ENCODE peak calls at places on chromosomes 3 and 15, in ten cellular contexts. B is cardiac fibroblast, Z is AG09309, R is AG04449, Y is AG04450, S is heart left ventricle, D is cardiac muscle cell, K is osteoblast, V is adrenal gland, C is suprapubic skin. L is an unnamed sample.

GRCh38 chr3:22835041-22835440 is 368.1 kb upstream of the UBE2E2 start:
- DNase-seq in V (no peak), S (no peak), R (no peak), B (no peak), D (no peak), Y (no peak), C (no peak), K (no peak), Z (no peak), L (peak)

GRCh38 chr3:111831840-111832239 is 27.2 kb upstream of the PHLDB2 start:
- DNase-seq in Y (no peak), C (no peak), R (no peak), V (no peak), B (peak), Z (no peak), S (no peak), D (no peak), K (no peak), L (no peak)

GRCh38 chr3:64489361-64490044 is 198.3 kb downstream of the ADAMTS9 start:
- DNase-seq in D (peak), R (no peak), Y (no peak), V (peak), B (peak), S (no peak), Z (no peak), C (no peak), K (no peak), L (no peak)

GRCh38 chr15:85886345-85886935 is 91.7 kb upstream of the KLHL25 start:
- DNase-seq in S (no peak), Y (no peak), B (no peak), V (no peak), C (no peak), Z (no peak), K (no peak), D (no peak), R (no peak), L (no peak)

GRCh38 chr3:30550246-30550645 is 56.2 kb upstream of the TGFBR2 start:
- DNase-seq in Z (no peak), S (no peak), R (no peak), Y (no peak), K (no peak), D (no peak), C (no peak), B (no peak), V (no peak), L (no peak)

GRCh38 chr3:176631175-176631574 is 566.1 kb downstream of the TBL1XR1 start:
- DNase-seq in Z (no peak), Y (no peak), R (no peak), K (no peak), D (no peak), S (no peak), V (no peak), C (no peak), B (no peak), L (peak)

GRCh38 chr3:170563712-170564423 is 22.0 kb downstream of the SLC7A14 start:
- DNase-seq in S (no peak), Z (peak), D (no peak), K (peak), R (no peak), Y (peak), B (peak), C (no peak), V (peak), L (no peak)

GRCh38 chr15:41790756-41791546 is 16.7 kb downstream of the MAPKBP1 start:
- DNase-seq in Z (no peak), B (peak), D (peak), R (no peak), V (peak), Y (no peak), C (no peak), K (peak), S (peak), L (no peak)

GRCh38 chr3:21826416-21826815 is 75.4 kb upstream of the ZNF385D start:
- DNase-seq in V (no peak), Z (no peak), B (peak), K (no peak), D (no peak), R (no peak), S (no peak), C (no peak), Y (no peak), L (no peak)

GRCh38 chr3:59782664-59783063 is 732.8 kb upstream of the CFAP20DC start:
- DNase-seq in S (no peak), R (no peak), C (no peak), K (no peak), D (no peak), V (no peak), Y (no peak), B (peak), Z (no peak), L (no peak)

GRCh38 chr3:183213941-183214612 is 39.0 kb upstream of the B3GNT5 start:
- DNase-seq in K (no peak), Y (no peak), Z (no peak), B (no peak), D (no peak), S (no peak), V (no peak), R (no peak), C (no peak), L (no peak)

GRCh38 chr3:112128843-112129727 is 4.0 kb downstream of the GCSAM start:
- DNase-seq in R (no peak), Z (peak), Y (peak), B (peak), V (no peak), D (no peak), K (no peak), C (no peak), S (no peak), L (no peak)

GRCh38 chr15:69244798-69245197 is 53.9 kb upstream of the PAQR5 start:
- DNase-seq in Y (no peak), R (no peak), S (no peak), D (no peak), B (no peak), Z (no peak), V (no peak), K (no peak), C (no peak), L (no peak)
- TF ChIP-seq CTCF in Y (no peak), R (no peak), S (no peak), D (no peak), B (no peak), Z (no peak), V (no peak), K (no peak), C (no peak), L (no peak)

DNA sequence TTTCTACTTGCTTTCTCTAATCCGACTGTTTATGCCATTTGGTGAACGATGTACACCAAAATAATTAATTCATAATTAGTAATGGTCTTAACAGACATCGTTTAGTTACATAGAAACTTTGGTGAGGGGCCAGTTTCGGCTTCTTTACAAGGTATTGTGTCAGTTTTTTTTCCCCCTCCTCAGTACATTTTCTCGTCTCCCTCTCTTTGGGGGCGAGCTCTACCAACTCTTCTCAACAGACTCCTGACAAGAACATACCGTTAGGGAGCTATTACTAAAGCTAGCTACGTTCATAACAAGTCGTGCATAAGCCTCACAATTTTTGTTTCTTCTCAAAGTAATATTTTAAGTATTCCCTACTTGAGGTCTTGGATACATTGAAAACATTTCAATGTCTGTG is 1.4 kb downstream of the U2SURP start:
- DNase-seq in Y (no peak), Z (no peak), S (no peak), C (no peak), K (no peak), V (no peak), B (no peak), D (no peak), R (no peak), L (no peak)
- H3K4me3 ChIP-seq in Y (peak), Z (peak), S (peak), C (peak), K (peak), V (peak), B (peak), D (peak), R (peak), L (peak)

GRCh38 chr3:42755681-42756578 is 17.1 kb downstream of the CCDC13 start:
- DNase-seq in D (peak), S (no peak), B (peak), Y (no peak), R (no peak), Z (no peak), C (no peak), K (no peak), V (peak), L (no peak)
- TF ChIP-seq CTCF in D (peak), S (peak), B (peak), Y (peak), R (peak), Z (peak), C (peak), K (peak), V (peak), L (peak)

GRCh38 chr15:32823750-32824149 is 105.9 kb downstream of the GREM1 start:
- DNase-seq in C (no peak), Z (no peak), R (no peak), V (no peak), Y (no peak), K (no peak), D (no peak), S (no peak), B (no peak), L (no peak)

GRCh38 chr15:32824777-32825176 is 107.0 kb downstream of the GREM1 start:
- DNase-seq in S (no peak), K (peak), V (no peak), B (peak), R (peak), C (no peak), Z (peak), Y (peak), D (no peak), L (peak)

GRCh38 chr15:32826685-32827084 is 108.9 kb downstream of the GREM1 start:
- DNase-seq in Y (no peak), C (no peak), B (no peak), S (no peak), R (no peak), D (no peak), K (no peak), V (no peak), Z (no peak), L (no peak)

GRCh38 chr15:32822739-32823138 is 104.9 kb downstream of the GREM1 start:
- DNase-seq in D (no peak), S (no peak), K (no peak), R (no peak), V (no peak), B (no peak), Y (no peak), C (no peak), Z (no peak), L (no peak)

DNA sequence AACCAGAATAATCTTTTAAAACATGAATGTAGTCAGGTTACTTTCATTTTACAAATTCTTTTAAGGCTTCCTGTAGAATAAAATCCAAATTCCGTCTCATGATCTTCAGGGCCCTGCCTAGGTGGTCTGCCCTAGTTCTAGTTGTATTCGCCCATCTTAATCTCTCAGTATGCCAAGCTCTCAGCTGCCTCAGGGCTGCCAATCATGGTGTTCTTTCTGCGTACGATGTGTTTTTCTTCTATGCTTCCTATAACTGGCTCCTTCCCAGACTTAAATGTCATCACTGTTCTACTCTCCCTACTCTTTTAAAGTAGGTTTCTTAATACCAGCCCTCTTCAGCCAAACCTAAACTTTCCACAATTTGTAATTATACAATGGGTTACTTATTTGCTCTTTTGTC is 107.4 kb downstream of the GREM1 start:
- DNase-seq in K (peak), B (peak), Z (no peak), V (no peak), R (no peak), S (no peak), C (no peak), Y (no peak), D (no peak), L (no peak)
- H3K4me3 ChIP-seq in K (peak), B (no peak), Z (no peak), V (no peak), R (no peak), S (no peak), C (no peak), Y (peak), D (no peak), L (no peak)

GRCh38 chr3:129196601-129197000 is 12.9 kb upstream of the CNBP start:
- DNase-seq in C (no peak), Y (no peak), V (no peak), B (no peak), D (no peak), Z (no peak), R (no peak), S (no peak), K (no peak), L (no peak)
- TF ChIP-seq CTCF in C (no peak), Y (no peak), V (no peak), B (no peak), D (no peak), Z (no peak), R (no peak), S (no peak), K (no peak), L (no peak)

GRCh38 chr15:70503073-70503745 is 260.1 kb downstream of the UACA start:
- DNase-seq in D (no peak), B (no peak), V (no peak), R (no peak), Z (no peak), Y (no peak), C (no peak), S (no peak), K (no peak), L (no peak)
- H3K4me3 ChIP-seq in D (no peak), B (no peak), V (no peak), R (no peak), Z (no peak), Y (no peak), C (no peak), S (no peak), K (no peak), L (no peak)

DNA sequence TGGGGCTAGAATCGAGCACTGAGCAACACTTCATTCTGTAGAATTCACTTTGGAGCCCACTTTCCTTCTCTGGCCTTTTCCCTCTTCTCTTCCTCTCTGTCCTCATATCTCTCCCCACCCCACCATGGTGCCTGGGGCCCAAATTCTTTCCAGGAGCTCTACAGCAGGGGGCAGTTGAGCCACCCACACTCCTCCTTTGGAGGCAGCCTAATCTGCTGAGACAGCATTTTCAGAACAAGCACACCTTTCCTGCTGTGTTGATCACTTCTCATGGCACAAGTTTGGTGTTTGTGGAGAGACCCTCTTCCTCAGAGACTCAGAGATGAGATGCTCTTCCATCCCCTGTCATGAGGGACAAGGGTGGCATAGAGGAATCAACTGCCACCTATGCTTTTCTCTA is 52.0 kb upstream of the PRR23C start:
- DNase-seq in R (no peak), K (no peak), C (peak), V (no peak), B (no peak), Y (no peak), D (no peak), S (no peak), Z (no peak), L (no peak)
- TF ChIP-seq CTCF in R (no peak), K (no peak), C (no peak), V (no peak), B (no peak), Y (no peak), D (no peak), S (no peak), Z (no peak), L (no peak)

GRCh38 chr15:83288381-83288801 is 3.9 kb upstream of the BNC1 start:
- DNase-seq in S (no peak), K (no peak), D (no peak), R (no peak), Z (no peak), Y (no peak), B (no peak), C (peak), V (no peak), L (no peak)
- H3K4me3 ChIP-seq in S (no peak), K (no peak), D (no peak), R (no peak), Z (no peak), Y (no peak), B (no peak), C (no peak), V (no peak), L (no peak)

GRCh38 chr3:124246949-124247348 is 255.0 kb upstream of the ROPN1 start:
- DNase-seq in Z (no peak), D (peak), S (no peak), V (no peak), Y (no peak), K (no peak), C (no peak), B (peak), R (no peak), L (no peak)

GRCh38 chr3:124246366-124246765 is 254.4 kb upstream of the ROPN1 start:
- DNase-seq in Z (no peak), Y (no peak), B (peak), K (no peak), R (no peak), D (no peak), S (no peak), C (no peak), V (no peak), L (no peak)

GRCh38 chr3:124248471-124249028 is 256.6 kb upstream of the ROPN1 start:
- DNase-seq in V (peak), K (peak), S (peak), B (peak), Z (peak), R (peak), C (no peak), Y (peak), D (no peak), L (peak)

DNA sequence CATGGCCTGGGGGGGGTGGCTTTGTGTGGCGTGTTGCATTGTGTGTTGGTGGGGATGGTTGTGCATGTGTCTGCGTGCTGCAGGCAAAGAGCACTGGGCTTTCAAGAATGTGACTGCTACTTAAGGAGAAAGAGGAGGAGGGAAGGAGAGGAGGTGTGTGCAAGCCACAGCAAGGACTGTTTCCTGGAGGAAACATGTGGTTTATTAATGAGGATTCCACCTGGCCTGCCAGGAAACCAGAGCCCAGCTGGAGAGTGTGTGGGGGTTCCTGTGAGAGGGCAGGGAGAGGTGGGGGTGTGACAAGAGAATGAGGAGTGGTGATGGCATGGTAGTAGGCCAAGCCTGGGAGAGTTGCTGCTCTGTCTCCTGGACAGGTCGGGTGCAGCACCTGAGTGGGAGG is 258.1 kb upstream of the ROPN1 start:
- DNase-seq in R (no peak), D (no peak), V (no peak), C (no peak), Z (no peak), Y (no peak), S (no peak), B (no peak), K (no peak), L (no peak)
- TF ChIP-seq CTCF in R (no peak), D (no peak), V (no peak), C (no peak), Z (no peak), Y (no peak), S (no peak), B (no peak), K (no peak), L (no peak)

DNA sequence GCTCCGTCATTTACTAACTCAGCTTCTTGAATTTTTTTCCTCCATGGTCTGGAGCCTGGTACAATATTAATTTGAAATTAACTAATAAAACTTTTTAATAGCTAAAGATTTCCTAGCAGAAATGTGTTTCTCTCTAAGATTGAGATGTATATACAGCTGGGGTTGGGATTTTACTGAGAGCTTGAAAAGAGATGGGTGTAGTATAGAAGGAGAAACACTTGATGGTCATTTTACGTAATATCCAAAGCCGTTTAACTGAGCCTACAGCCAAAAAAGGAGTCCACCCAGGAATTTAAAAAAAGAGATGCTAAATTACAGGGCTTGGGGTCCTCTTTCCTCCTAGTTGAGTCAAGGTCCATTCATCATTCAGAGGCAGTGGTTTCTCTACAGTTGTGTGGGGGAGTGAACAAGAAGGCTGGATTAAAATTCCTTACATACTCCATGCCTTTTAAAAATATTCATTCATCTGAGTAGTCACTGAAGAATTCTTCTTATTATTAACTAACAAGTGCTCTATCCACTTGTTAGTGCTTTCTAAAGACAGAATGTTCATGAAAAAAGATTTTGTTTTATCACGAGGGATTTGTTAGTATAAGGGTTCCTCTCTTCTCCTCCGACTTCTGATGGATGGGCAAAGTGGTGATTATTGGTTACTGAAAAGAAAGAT is 255.3 kb upstream of the IL12A start:
- DNase-seq in Y (peak), Z (peak), V (no peak), S (no peak), D (no peak), K (peak), B (peak), R (peak), C (no peak), L (peak)
- H3K4me3 ChIP-seq in Y (peak), Z (no peak), V (no peak), S (no peak), D (peak), K (peak), B (no peak), R (peak), C (no peak), L (peak)

L was measured in epithelial cell of proximal tubule.